ENCODE peak calls at places on chromosome 16, in five cellular contexts. W is RCC 7860, J is left cardiac atrium, V is lower lobe of right lung, B is midbrain. G is an unnamed sample.

GRCh38 chr16:81505011-81505660 is 60.5 kb downstream of the CMIP start:
- DNase-seq in W (peak), J (no peak), V (no peak), B (no peak), G (no peak)

GRCh38 chr16:48833461-48833860 is 223.5 kb upstream of the N4BP1 start:
- DNase-seq in B (no peak), J (no peak), W (no peak), V (no peak), G (no peak)

GRCh38 chr16:69176033-69176780 is 10.8 kb upstream of the SNTB2 start:
- DNase-seq in B (no peak), J (no peak), V (no peak), W (no peak), G (no peak)

GRCh38 chr16:84547539-84548058 is 43.1 kb upstream of the MEAK7 start:
- DNase-seq in B (no peak), J (no peak), V (peak), W (no peak), G (no peak)

GRCh38 chr16:34803683-34804416 is 1344.4 kb downstream of the TP53TG3F start:
- DNase-seq in J (no peak), B (no peak), V (no peak), W (no peak), G (no peak)

GRCh38 chr16:81641403-81642106 is 137.5 kb upstream of the PLCG2 start:
- DNase-seq in W (no peak), B (no peak), V (no peak), J (no peak), G (no peak)

GRCh38 chr16:30867747-30868146 is 26.1 kb downstream of the BCL7C start:
- DNase-seq in V (no peak), B (no peak), J (no peak), W (no peak), G (no peak)

GRCh38 chr16:20906225-20906870 is 5.8 kb downstream of the LYRM1 start:
- DNase-seq in V (no peak), W (peak), J (no peak), B (no peak), G (no peak)

GRCh38 chr16:78292726-78293380 is 193.4 kb downstream of the WWOX start:
- DNase-seq in W (no peak), V (no peak), J (no peak), B (no peak), G (no peak)

GRCh38 chr16:28218109-28218508 is 6.3 kb upstream of the XPO6 start:
- DNase-seq in B (no peak), V (no peak), J (no peak), W (peak), G (no peak)